ENCODE peak calls at places on chromosomes 16 and 17, in seven cellular contexts. W is esophagus squamous epithelium, E is keratinocyte, H is sigmoid colon, R is colonic mucosa, A is esophagus muscularis mucosa, N is fibroblast of lung. B is an unnamed sample.
A peak's percentile ranks its signal among the peaks of the same experiment; 100 is the strongest.

GRCh38 chr17:16419929-16420271 is 4.5 kb downstream of the TRPV2 start:
- DNase-seq in W (no peak), E (no peak), H (no peak), R (no peak), A (no peak), N (peak; percentile 63), B (no peak)

GRCh38 chr17:45942284-45942683 is 47.9 kb downstream of the MAPT start:
- DNase-seq in W (no peak), E (no peak), H (peak; percentile 95), R (no peak), A (no peak), N (peak; percentile 30), B (no peak)

GRCh38 chr16:88759976-88760350 is 25.1 kb downstream of the PIEZO1 start:
- DNase-seq in W (no peak), E (no peak), H (no peak), R (no peak), A (no peak), N (no peak), B (no peak)

GRCh38 chr16:81463296-81463890 is 18.8 kb downstream of the CMIP start:
- DNase-seq in W (no peak), E (no peak), H (no peak), R (no peak), A (no peak), N (no peak), B (no peak)

GRCh38 chr17:78355045-78355641 is 4.7 kb downstream of the SOCS3 start:
- DNase-seq in W (no peak), E (no peak), H (no peak), R (no peak), A (no peak), N (no peak), B (no peak)

GRCh38 chr17:39920218-39921210 is 2.1 kb upstream of the GSDMB start:
- DNase-seq in W (no peak), E (no peak), H (no peak), R (no peak), A (no peak), N (no peak), B (no peak)

GRCh38 chr17:69474171-69474831 is 59.8 kb downstream of the MAP2K6 start:
- DNase-seq in W (no peak), E (no peak), H (no peak), R (no peak), A (no peak), N (no peak), B (no peak)

GRCh38 chr16:23504076-23504452 is 6.2 kb downstream of the GGA2 start:
- DNase-seq in W (no peak), E (peak; percentile 65), H (no peak), R (no peak), A (no peak), N (peak; percentile 63), B (no peak)

GRCh38 chr17:8896641-8897635 is 29.5 kb upstream of the PIK3R6 start:
- DNase-seq in W (no peak), E (no peak), H (no peak), R (no peak), A (no peak), N (no peak), B (no peak)

GRCh38 chr16:77213542-77214108 is 14.4 kb downstream of the SYCE1L start:
- DNase-seq in W (no peak), E (peak; percentile 82), H (no peak), R (no peak), A (no peak), N (peak; percentile 83), B (no peak)

GRCh38 chr17:2705888-2706795 is 5.4 kb downstream of the CLUH start:
- DNase-seq in W (no peak), E (no peak), H (peak; percentile 57), R (no peak), A (no peak), N (no peak), B (no peak)

GRCh38 chr16:82991941-82992675 is 365.3 kb downstream of the CDH13 start:
- DNase-seq in W (no peak), E (no peak), H (no peak), R (peak; percentile 47), A (no peak), N (no peak), B (no peak)

GRCh38 chr17:3033248-3033640 is 30.2 kb downstream of the OR1D5 start:
- DNase-seq in W (no peak), E (no peak), H (no peak), R (no peak), A (no peak), N (no peak), B (no peak)

GRCh38 chr16:57256601-57257395 is 11.7 kb downstream of the ARL2BP start:
- DNase-seq in W (no peak), E (no peak), H (no peak), R (no peak), A (no peak), N (no peak), B (no peak)
- H3K36me3 ChIP-seq in W (peaks cover 9% of the 10 kb centered on the region), E (peaks cover 8% of the 10 kb centered on the region), H (peaks cover 31% of the 10 kb centered on the region), R (no peaks in the 10 kb centered on the region), A (peaks cover 47% of the 10 kb centered on the region), N (no peaks in the 10 kb centered on the region), B (peaks cover 33% of the 10 kb centered on the region)

DNA sequence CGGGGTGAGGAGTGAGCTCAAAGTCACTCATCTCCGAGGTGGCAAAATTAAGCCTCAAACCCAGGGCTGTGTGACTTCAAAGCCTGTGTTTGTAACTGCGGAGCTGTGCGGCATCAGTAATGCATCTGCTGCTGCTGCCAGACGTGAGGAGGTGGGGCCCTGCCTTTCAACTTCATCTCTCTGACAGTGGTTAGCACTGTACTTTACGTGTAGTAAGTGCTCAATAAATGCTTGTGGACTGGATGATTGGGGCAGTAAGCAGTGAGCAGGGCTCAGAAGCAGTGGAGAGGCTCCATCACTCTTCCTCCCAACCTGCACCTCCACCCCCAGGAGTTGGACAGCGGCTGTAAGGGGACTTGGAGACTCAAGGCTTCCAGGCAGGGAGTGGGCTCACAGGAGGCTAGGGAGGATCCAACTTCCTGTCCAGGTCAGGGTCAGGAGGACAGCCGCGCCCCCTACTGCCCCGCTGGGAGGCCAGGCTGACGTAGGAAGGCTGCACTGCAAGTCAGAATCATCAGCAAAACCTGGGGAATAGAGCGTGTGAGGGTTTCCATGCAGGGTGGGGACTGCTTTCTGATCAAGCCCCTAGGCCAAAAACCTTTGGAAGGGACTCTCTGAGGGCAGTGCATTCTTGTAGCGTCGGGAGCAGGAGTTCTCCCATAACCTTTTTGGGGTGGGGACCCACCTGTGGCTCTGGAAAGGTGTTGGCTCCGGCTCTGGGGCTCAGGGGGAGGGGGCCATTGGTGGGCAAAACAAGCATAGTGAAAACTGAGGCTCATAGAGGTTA is 21.8 kb downstream of the RAI1 start:
- DNase-seq in W (no peak), E (no peak), H (no peak), R (no peak), A (no peak), N (no peak), B (no peak)
- H3K4me1 ChIP-seq in W (peaks cover 47% of the 10 kb centered on the region), E (peaks cover 22% of the 10 kb centered on the region), H (peaks cover 57% of the 10 kb centered on the region), R (peaks cover 13% of the 10 kb centered on the region), A (peaks cover 81% of the 10 kb centered on the region), N (peaks cover 10% of the 10 kb centered on the region), B (peaks cover 64% of the 10 kb centered on the region)

GRCh38 chr16:48444574-48444973 is 59.4 kb upstream of the SIAH1 start:
- DNase-seq in W (no peak), E (peak; percentile 58), H (peak; percentile 72), R (no peak), A (no peak), N (peak; percentile 93), B (no peak)

GRCh38 chr16:48447428-48447827 is 62.2 kb upstream of the SIAH1 start:
- DNase-seq in W (no peak), E (no peak), H (peak; percentile 50), R (peak; percentile 10), A (no peak), N (no peak), B (peak; percentile 80)

GRCh38 chr16:48447940-48448536 is 62.8 kb upstream of the SIAH1 start:
- DNase-seq in W (no peak), E (no peak), H (peak; percentile 52), R (peak; percentile 5), A (peak; percentile 90), N (no peak), B (peak; percentile 34)

GRCh38 chr16:48446534-48446920 is 61.3 kb upstream of the SIAH1 start:
- DNase-seq in W (no peak), E (no peak), H (peak; percentile 6), R (peak; percentile 7), A (no peak), N (no peak), B (peak; percentile 62)

GRCh38 chr16:48445782-48446533 is 60.7 kb upstream of the SIAH1 start:
- DNase-seq in W (no peak), E (no peak), H (peak; percentile 40), R (peak; percentile 5), A (no peak), N (no peak), B (no peak)
- H3K36me3 ChIP-seq in W (no peaks in the 10 kb centered on the region), E (no peaks in the 10 kb centered on the region), H (no peaks in the 10 kb centered on the region), R (no peaks in the 10 kb centered on the region), A (no peaks in the 10 kb centered on the region), N (no peaks in the 10 kb centered on the region), B (no peaks in the 10 kb centered on the region)

GRCh38 chr17:73616873-73617430 is 27.3 kb downstream of the SDK2 start:
- DNase-seq in W (no peak), E (no peak), H (no peak), R (no peak), A (no peak), N (no peak), B (no peak)

GRCh38 chr17:73613271-73613941 is 30.8 kb downstream of the SDK2 start:
- DNase-seq in W (no peak), E (no peak), H (no peak), R (no peak), A (no peak), N (no peak), B (no peak)

GRCh38 chr17:73613947-73614655 is 30.1 kb downstream of the SDK2 start:
- DNase-seq in W (no peak), E (no peak), H (no peak), R (no peak), A (no peak), N (no peak), B (no peak)

GRCh38 chr17:73620414-73620813 is 23.8 kb downstream of the SDK2 start:
- DNase-seq in W (no peak), E (no peak), H (no peak), R (no peak), A (no peak), N (no peak), B (no peak)

DNA sequence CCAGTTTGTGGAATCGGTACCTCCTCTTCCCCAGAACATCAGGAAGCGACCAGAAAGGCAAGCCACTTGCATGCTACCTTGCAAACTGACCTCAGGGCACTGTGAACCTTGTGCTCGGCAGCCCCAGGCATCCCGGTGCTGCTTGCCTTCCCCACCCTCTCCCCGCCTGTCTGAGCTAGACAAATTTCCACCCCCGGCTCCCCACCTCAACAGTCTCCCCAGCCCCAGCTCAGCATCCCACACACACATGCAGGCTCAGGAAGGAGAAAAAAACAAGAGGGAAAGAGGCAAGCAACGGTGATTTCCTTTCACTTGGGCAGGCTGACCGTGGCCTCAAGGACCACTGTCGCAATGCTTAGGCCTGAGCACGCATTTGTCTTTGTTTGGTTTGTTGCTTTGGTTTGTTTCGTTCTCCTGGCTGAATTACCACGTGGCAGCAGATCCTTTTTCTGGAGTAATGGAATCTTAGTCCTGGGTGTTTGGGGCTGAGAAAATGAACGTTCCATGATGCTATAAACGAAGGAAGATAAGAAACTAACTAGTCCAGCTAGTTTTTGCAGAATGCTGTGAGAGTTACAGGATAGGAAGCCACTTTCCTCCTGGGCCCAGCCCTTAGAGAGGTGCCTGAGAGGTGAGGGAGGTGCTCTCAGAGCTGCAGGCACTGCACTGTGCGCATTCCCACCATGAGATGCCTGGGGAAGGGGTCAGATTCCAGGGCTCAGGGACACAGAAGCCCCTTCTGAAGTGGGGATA is 27.9 kb downstream of the SDK2 start:
- DNase-seq in W (no peak), E (no peak), H (no peak), R (no peak), A (no peak), N (no peak), B (no peak)
- H3K4me1 ChIP-seq in W (peaks cover 4% of the 10 kb centered on the region), E (peaks cover 17% of the 10 kb centered on the region), H (no peaks in the 10 kb centered on the region), R (no peaks in the 10 kb centered on the region), A (no peaks in the 10 kb centered on the region), N (no peaks in the 10 kb centered on the region), B (peaks cover 20% of the 10 kb centered on the region)